ENCODE peak calls at places on chromosome 9, in seven cellular contexts. Q is aorta; F is T-cell; E is B cell; U is activated T-cell treated with anti-CD3 and anti-CD28 coated beads, Interleukin-2, amount 50 U/mL, for 72 hours; Y is naive thymus-derived CD8-positive, alpha-beta T cell; S is Right ventricle myocardium inferior. Z is an unnamed sample.

GRCh38 chr9:87657893-87658292 is 68.0 kb upstream of the CTSL start:
- ATAC-seq in F (no peak), S (no peak), Q (no peak), Y (no peak), E (no peak), U (no peak), Z (no peak)

GRCh38 chr9:69919461-69920061 is 98.9 kb downstream of the CFAP95 start:
- ATAC-seq in E (no peak), U (peak; percentile 70), S (peak; percentile 77), Q (peak; percentile 76), F (peak; percentile 70), Y (peak; percentile 73), Z (peak; percentile 61)

GRCh38 chr9:110668528-110669167 is at the start of gene MUSK:
- ATAC-seq in S (peak; percentile 88), U (no peak), F (no peak), E (no peak), Q (no peak), Y (no peak), Z (peak; percentile 46)

GRCh38 chr9:70988551-70988950 is 132.9 kb downstream of the TRPM3 start:
- ATAC-seq in S (no peak), F (no peak), E (no peak), U (no peak), Q (no peak), Y (no peak), Z (no peak)

GRCh38 chr9:90929616-90930015 is 128.0 kb downstream of the SYK start:
- ATAC-seq in S (peak; percentile 46), E (no peak), Y (no peak), F (no peak), Q (no peak), U (no peak), Z (no peak)

GRCh38 chr9:136045595-136046554 is 49.2 kb downstream of the NACC2 start:
- ATAC-seq in E (no peak), S (peak; percentile 31), Q (no peak), F (no peak), Y (no peak), U (no peak), Z (peak; percentile 42)

GRCh38 chr9:82376677-82377232 is 388.2 kb downstream of the SPATA31D1 start:
- ATAC-seq in Q (no peak), S (no peak), U (no peak), Y (no peak), F (no peak), E (no peak), Z (no peak)

GRCh38 chr9:37542895-37543294 is 33.3 kb downstream of the FBXO10 start:
- ATAC-seq in U (peak; percentile 33), S (no peak), E (no peak), Q (no peak), Y (no peak), F (no peak), Z (no peak)

GRCh38 chr9:33024126-33024965 is 727 bp upstream of the DNAJA1 start:
- ATAC-seq in Y (no peak), E (no peak), Q (peak; percentile 35), F (no peak), S (peak; percentile 9), U (no peak), Z (peak; percentile 68)

GRCh38 chr9:5195450-5195849 is 10.0 kb upstream of the INSL6 start:
- ATAC-seq in Y (no peak), F (no peak), U (no peak), S (no peak), E (no peak), Q (no peak), Z (no peak)

GRCh38 chr9:131738838-131739191 is 1.1 kb downstream of the RAPGEF1 start:
- ATAC-seq in E (no peak), U (no peak), Q (no peak), S (no peak), Y (no peak), F (no peak), Z (no peak)

GRCh38 chr9:23120630-23121029 is 674.0 kb downstream of the DMRTA1 start:
- ATAC-seq in S (no peak), Q (no peak), F (no peak), Y (no peak), U (no peak), E (no peak), Z (no peak)

GRCh38 chr9:14294659-14295058 is 19.3 kb downstream of the NFIB start:
- ATAC-seq in F (no peak), Q (peak; percentile 26), E (no peak), S (peak; percentile 51), Y (no peak), U (no peak), Z (no peak)

GRCh38 chr9:107137495-107138202 is 145.4 kb upstream of the RAD23B start:
- ATAC-seq in E (no peak), U (no peak), Q (peak; percentile 67), F (no peak), Y (no peak), S (no peak), Z (no peak)

GRCh38 chr9:14151451-14151850 is 162.5 kb downstream of the NFIB start:
- ATAC-seq in S (no peak), Y (no peak), E (no peak), F (no peak), U (no peak), Q (no peak), Z (no peak)

GRCh38 chr9:106203832-106204516 is 509.6 kb downstream of the TMEM38B start:
- ATAC-seq in U (no peak), S (no peak), Q (no peak), F (no peak), E (no peak), Y (no peak), Z (no peak)

GRCh38 chr9:132404228-132404881 is 2.3 kb downstream of the TTF1 start:
- ATAC-seq in Y (peak; percentile 29), E (no peak), F (peak; percentile 58), U (peak; percentile 52), S (no peak), Q (no peak), Z (no peak)

GRCh38 chr9:127004946-127005769 is 90.6 kb downstream of the RALGPS1 start:
- ATAC-seq in S (peak; percentile 71), Q (no peak), F (peak; percentile 99), U (peak; percentile 98), E (peak; percentile 41), Y (peak; percentile 96), Z (peak; percentile 39)

GRCh38 chr9:133897675-133898074 is 94.4 kb downstream of the VAV2 start:
- ATAC-seq in Y (no peak), E (no peak), F (no peak), U (no peak), Q (no peak), S (no peak), Z (no peak)

GRCh38 chr9:110256142-110256391 is 240 bp downstream of the TXN start:
- ATAC-seq in F (no peak), U (no peak), Q (peak; percentile 62), E (peak; percentile 36), Y (no peak), S (peak; percentile 19), Z (peak; percentile 37)

GRCh38 chr9:135726138-135726853 is 24.3 kb downstream of the KCNT1 start:
- ATAC-seq in F (no peak), Q (no peak), E (no peak), S (no peak), U (no peak), Y (no peak), Z (no peak)

GRCh38 chr9:105972805-105973204 is 278.5 kb downstream of the TMEM38B start:
- ATAC-seq in Q (no peak), S (no peak), U (no peak), E (no peak), F (no peak), Y (no peak), Z (no peak)

GRCh38 chr9:114652776-114653555 is 4.6 kb downstream of the TEX53 start:
- ATAC-seq in Y (no peak), U (peak; percentile 73), S (no peak), F (no peak), Q (no peak), E (no peak), Z (no peak)

GRCh38 chr9:71795097-71795807 is 26.9 kb upstream of the CEMIP2 start:
- ATAC-seq in S (no peak), E (peak; percentile 87), U (peak; percentile 53), Y (peak; percentile 89), Q (no peak), F (peak; percentile 92), Z (no peak)

GRCh38 chr9:4762108-4762888 is 21.3 kb upstream of the AK3 start:
- ATAC-seq in E (peak; percentile 73), Q (peak; percentile 79), U (peak; percentile 85), F (peak; percentile 75), S (peak; percentile 45), Y (peak; percentile 91), Z (peak; percentile 35)

GRCh38 chr9:121700165-121700830 is 48.9 kb downstream of the DAB2IP start:
- ATAC-seq in E (peak; percentile 42), U (peak; percentile 27), Y (no peak), S (peak; percentile 77), Q (peak; percentile 56), F (no peak), Z (peak; percentile 48)

Z was measured in gastroesophageal sphincter.